ENCODE peak calls at places on chromosomes 5 and 9, in four cellular contexts. N is AG10803, S is right lobe of liver, W is Peyer's patch. I is an unnamed sample.

GRCh38 chr5:6732634-6733410 is 19.6 kb downstream of the TENT4A start:
- DNase-seq in N (peak), S (no peak), W (no peak), I (peak)

GRCh38 chr9:33227013-33227398 is 13.0 kb upstream of the SPINK4 start:
- DNase-seq in N (no peak), S (no peak), W (peak), I (no peak)

GRCh38 chr5:154712518-154713437 is 42.4 kb upstream of the LARP1 start:
- DNase-seq in N (peak), S (no peak), W (no peak), I (no peak)

GRCh38 chr5:154321546-154321945 is 124.3 kb upstream of the SAP30L start:
- DNase-seq in N (no peak), S (no peak), W (no peak), I (no peak)

GRCh38 chr9:98603821-98604383 is 104.8 kb downstream of the GABBR2 start:
- DNase-seq in N (peak), S (no peak), W (no peak), I (peak)

GRCh38 chr5:146788918-146789317 is 89.6 kb downstream of the PPP2R2B start:
- DNase-seq in N (no peak), S (no peak), W (no peak), I (no peak)

GRCh38 chr5:125696762-125697161 is 726.4 kb upstream of the GRAMD2B start:
- DNase-seq in N (peak), S (no peak), W (no peak), I (peak)

GRCh38 chr5:67066815-67067214 is 129.8 kb downstream of the CD180 start:
- DNase-seq in N (no peak), S (no peak), W (no peak), I (peak)

GRCh38 chr9:100308965-100309564 is 43.7 kb downstream of the TEX10 start:
- DNase-seq in N (no peak), S (no peak), W (no peak), I (peak)

GRCh38 chr9:6566409-6567139 is 79.0 kb downstream of the GLDC start:
- DNase-seq in N (peak), S (no peak), W (no peak), I (peak)

GRCh38 chr9:24931894-24932293 is 386.2 kb upstream of the IZUMO3 start:
- DNase-seq in N (no peak), S (no peak), W (no peak), I (no peak)

GRCh38 chr5:143682221-143682620 is 129.7 kb upstream of the HMHB1 start:
- DNase-seq in N (peak), S (no peak), W (no peak), I (no peak)

GRCh38 chr5:32773944-32774343 is 62.8 kb downstream of the NPR3 start:
- DNase-seq in N (no peak), S (no peak), W (no peak), I (peak)

GRCh38 chr5:107539163-107539445 is 131.6 kb downstream of the EFNA5 start:
- DNase-seq in N (no peak), S (no peak), W (no peak), I (no peak)

GRCh38 chr9:82593436-82593835 is 469.5 kb downstream of the RASEF start:
- DNase-seq in N (no peak), S (no peak), W (no peak), I (no peak)

GRCh38 chr5:75053286-75054109 is 1.1 kb upstream of the GCNT4 start:
- DNase-seq in N (peak), S (peak), W (no peak), I (peak)

GRCh38 chr5:114221807-114222206 is 140.1 kb upstream of the KCNN2 start:
- DNase-seq in N (no peak), S (no peak), W (no peak), I (no peak)

GRCh38 chr5:147856801-147857200 is 21.7 kb upstream of the SCGB3A2 start:
- DNase-seq in N (no peak), S (no peak), W (no peak), I (no peak)

GRCh38 chr5:1396029-1396816 is 49.0 kb downstream of the SLC6A3 start:
- DNase-seq in N (no peak), S (no peak), W (no peak), I (no peak)

GRCh38 chr5:180070726-180071417 is 687 bp downstream of the RNF130 start:
- DNase-seq in N (peak), S (no peak), W (peak), I (peak)

GRCh38 chr9:95167998-95168397 is 149.5 kb downstream of the FANCC start:
- DNase-seq in N (peak), S (peak), W (peak), I (peak)

DNA sequence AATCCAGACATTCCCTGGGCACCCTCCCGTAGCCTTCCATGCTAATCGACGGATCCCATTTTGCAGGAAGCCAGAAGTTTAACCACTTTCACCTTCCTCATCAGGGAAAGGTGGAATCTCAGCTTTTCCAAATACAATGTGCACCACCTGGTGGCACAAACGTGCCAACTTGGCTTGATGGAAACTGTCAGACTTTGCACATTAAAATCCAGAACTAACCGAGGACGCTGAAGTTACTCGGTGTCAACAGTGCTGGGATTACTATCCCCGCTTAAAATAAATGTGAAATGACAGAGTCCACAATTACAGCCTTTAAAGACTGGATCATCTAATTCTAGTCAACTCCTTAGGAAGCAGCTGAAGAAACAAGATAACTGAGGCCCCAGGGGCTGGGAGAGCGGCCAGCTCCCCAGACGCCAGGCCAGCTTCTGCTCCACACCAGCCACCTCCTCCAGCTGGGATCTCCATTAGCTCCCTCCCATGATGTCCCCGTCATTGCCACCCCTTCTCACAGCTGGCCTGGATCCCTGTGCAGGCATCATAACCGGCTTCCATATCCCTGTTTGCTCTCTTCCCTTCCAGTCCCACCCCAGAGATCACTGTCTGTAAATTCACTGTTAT is 50.2 kb upstream of the RETREG1 start:
- DNase-seq in N (no peak), S (peak), W (no peak), I (no peak)
- TF ChIP-seq CTCF in N (peak), S (peak), W (no peak), I (peak)

GRCh38 chr9:107274953-107275422 is 8.1 kb upstream of the RAD23B start:
- DNase-seq in N (peak), S (no peak), W (no peak), I (peak)

GRCh38 chr9:107274096-107274495 is 9.0 kb upstream of the RAD23B start:
- DNase-seq in N (no peak), S (no peak), W (no peak), I (no peak)

GRCh38 chr9:107273634-107274033 is 9.4 kb upstream of the RAD23B start:
- DNase-seq in N (no peak), S (no peak), W (no peak), I (no peak)

GRCh38 chr9:107276966-107277710 is 5.9 kb upstream of the RAD23B start:
- DNase-seq in N (peak), S (no peak), W (no peak), I (no peak)

GRCh38 chr9:107275530-107275929 is 7.5 kb upstream of the RAD23B start:
- DNase-seq in N (no peak), S (no peak), W (no peak), I (no peak)
- H3K4me3 ChIP-seq in N (no peak), S (no peak), W (no peak), I (no peak)

GRCh38 chr5:139843991-139844390 is 48.4 kb downstream of the PSD2 start:
- DNase-seq in N (no peak), S (no peak), W (no peak), I (no peak)
- TF ChIP-seq CTCF in N (no peak), S (no peak), W (no peak), I (no peak)

GRCh38 chr9:131407717-131408195 is 13.9 kb downstream of the PRRC2B start:
- DNase-seq in N (peak), S (no peak), W (no peak), I (peak)

GRCh38 chr9:131409458-131409992 is 15.6 kb downstream of the PRRC2B start:
- DNase-seq in N (no peak), S (no peak), W (no peak), I (no peak)

GRCh38 chr9:131410051-131410491 is 16.2 kb downstream of the PRRC2B start:
- DNase-seq in N (peak), S (no peak), W (no peak), I (peak)

GRCh38 chr9:131416509-131416908 is 22.6 kb downstream of the PRRC2B start:
- DNase-seq in N (no peak), S (no peak), W (no peak), I (no peak)

DNA sequence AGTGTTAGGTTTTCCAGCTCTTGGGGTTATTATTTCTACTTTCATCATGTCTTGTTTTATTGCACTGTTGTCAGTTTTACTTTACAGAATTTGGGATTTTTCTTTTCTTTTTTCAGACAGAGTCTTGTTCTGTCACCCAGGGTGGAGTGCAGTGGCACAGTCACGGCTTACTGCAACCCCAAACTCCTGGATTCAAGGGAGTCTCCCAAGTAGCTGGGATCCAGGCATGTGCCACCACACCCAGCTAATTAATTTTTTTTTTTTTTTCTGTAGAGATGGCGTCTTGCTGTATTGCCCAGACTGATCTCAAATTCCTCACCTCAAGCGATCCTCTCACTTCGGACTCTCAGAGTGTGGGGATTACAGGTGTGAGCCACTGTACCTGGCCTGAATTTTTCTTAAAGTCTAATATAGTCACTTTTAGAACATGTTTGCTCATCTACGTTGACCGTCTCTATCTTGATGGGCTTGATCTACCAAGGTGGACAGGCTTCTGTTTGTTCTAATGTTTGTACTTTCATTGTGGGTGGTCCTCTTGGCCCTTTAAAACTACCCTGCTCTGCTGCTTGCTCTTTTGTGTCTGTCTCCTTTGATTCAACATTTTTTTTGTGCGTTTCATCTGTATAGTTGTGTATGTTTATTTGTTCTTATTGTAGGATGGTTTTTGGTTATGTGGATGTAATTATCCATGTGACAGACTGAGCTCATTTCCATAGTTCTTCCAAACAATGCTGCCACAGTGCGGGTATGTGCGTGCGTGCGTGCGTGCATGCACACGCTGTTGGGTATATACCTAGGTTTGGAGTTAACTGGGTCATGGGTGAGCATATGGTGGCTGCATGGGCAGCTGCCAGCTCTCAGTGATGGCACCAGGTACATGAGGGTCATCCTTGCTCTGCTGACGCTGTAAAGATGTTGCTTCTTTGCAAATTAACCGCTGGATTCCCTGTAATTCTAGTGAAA is 18.1 kb downstream of the PRRC2B start:
- DNase-seq in N (no peak), S (no peak), W (no peak), I (no peak)
- H3K4me3 ChIP-seq in N (no peak), S (no peak), W (no peak), I (no peak)

GRCh38 chr9:71552480-71552879 is 215.8 kb downstream of the CEMIP2 start:
- DNase-seq in N (no peak), S (no peak), W (no peak), I (no peak)
- TF ChIP-seq CTCF in N (no peak), S (no peak), W (no peak), I (no peak)

GRCh38 chr9:133701321-133701980 is 36.7 kb downstream of the SARDH start:
- DNase-seq in N (peak), S (no peak), W (peak), I (no peak)

GRCh38 chr9:133704711-133705181 is 33.4 kb downstream of the SARDH start:
- DNase-seq in N (no peak), S (no peak), W (no peak), I (no peak)

GRCh38 chr9:133701981-133702797 is 36.0 kb downstream of the SARDH start:
- DNase-seq in N (no peak), S (no peak), W (peak), I (no peak)

GRCh38 chr9:133703571-133704399 is 34.4 kb downstream of the SARDH start:
- DNase-seq in N (no peak), S (no peak), W (peak), I (no peak)

DNA sequence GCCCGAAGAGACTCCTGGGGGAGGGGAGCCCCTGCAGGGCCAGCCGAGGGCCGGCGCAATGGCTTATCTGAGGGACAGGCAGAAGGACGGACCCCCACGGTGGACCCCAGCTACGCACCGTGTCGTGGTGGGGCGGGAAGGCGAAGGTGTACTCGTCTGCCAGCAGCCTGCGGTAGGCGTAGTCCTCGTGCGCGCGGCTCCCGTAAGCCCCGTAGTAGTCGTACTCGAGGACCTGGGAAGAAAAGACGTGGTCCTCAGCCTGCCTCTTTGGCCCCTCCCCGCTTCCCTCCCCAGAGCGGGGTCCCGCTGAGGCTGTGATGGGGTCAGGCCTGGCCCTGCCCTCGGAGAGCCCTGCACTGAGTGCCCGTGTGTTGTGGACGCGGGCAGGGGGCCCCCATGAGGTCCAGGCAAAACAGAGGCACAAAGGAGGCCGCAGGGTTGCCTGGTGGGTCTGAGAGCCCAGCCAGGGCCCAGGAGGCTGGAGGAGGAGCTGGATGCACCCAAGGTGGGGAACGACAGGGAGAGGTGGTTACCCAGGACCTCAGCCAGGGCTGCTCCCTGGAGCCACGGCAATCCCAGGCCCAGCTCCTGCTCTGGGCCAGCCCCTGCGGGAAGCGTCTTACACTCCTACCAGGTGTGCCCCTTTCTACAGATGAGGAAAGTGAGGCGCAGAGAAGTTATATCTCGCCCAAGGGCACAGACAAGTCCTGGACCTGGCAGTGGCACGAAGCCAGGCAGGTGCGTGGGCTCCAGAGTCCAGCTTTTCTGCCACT is 35.2 kb downstream of the SARDH start:
- DNase-seq in N (no peak), S (no peak), W (no peak), I (no peak)
- H3K4me3 ChIP-seq in N (no peak), S (no peak), W (peak), I (no peak)

GRCh38 chr5:86337667-86338460 is 279.9 kb upstream of the COX7C start:
- DNase-seq in N (no peak), S (no peak), W (no peak), I (no peak)

GRCh38 chr5:86329318-86329717 is 288.4 kb upstream of the COX7C start:
- DNase-seq in N (no peak), S (no peak), W (no peak), I (no peak)

GRCh38 chr5:86330736-86331135 is 287.0 kb upstream of the COX7C start:
- DNase-seq in N (no peak), S (no peak), W (no peak), I (no peak)

GRCh38 chr5:86332851-86333250 is 284.9 kb upstream of the COX7C start:
- DNase-seq in N (no peak), S (no peak), W (no peak), I (no peak)
- TF ChIP-seq CTCF in N (no peak), S (no peak), W (no peak), I (no peak)

I was measured in fibroblast of mammary gland.